ENCODE peak calls at places on chromosomes 16 and 17, in four cellular contexts. M is neuronal stem cell, V is mesenchymal stem cell, B is H1. J is an unnamed sample.

GRCh38 chr16:62190426-62190825 is 154.2 kb upstream of the CDH8 start:
- DNase-seq in M (peak; percentile 9), V (peak; percentile 43), B (no peak), J (no peak)

GRCh38 chr16:65698943-65699342 is 577.1 kb upstream of the CDH11 start:
- DNase-seq in M (no peak), V (peak; percentile 5), B (no peak), J (no peak)

GRCh38 chr17:70104688-70105087 is 29.7 kb downstream of the KCNJ16 start:
- DNase-seq in M (no peak), V (no peak), B (no peak), J (no peak)

GRCh38 chr17:42920106-42920900 is 19.7 kb downstream of the G6PC1 start:
- DNase-seq in M (no peak), V (no peak), B (no peak), J (no peak)

GRCh38 chr17:62064029-62064790 is 868 bp downstream of the MED13 start:
- DNase-seq in M (no peak), V (peak; percentile 48), B (no peak), J (peak; percentile 18)

GRCh38 chr17:66523378-66524174 is 221.2 kb downstream of the PRKCA start:
- DNase-seq in M (no peak), V (peak; percentile 88), B (no peak), J (peak; percentile 91)

GRCh38 chr16:84965428-84966149 is 45.7 kb downstream of the ZDHHC7 start:
- DNase-seq in M (no peak), V (no peak), B (no peak), J (no peak)

GRCh38 chr17:8651013-8651412 is 20.5 kb upstream of the MYH10 start:
- DNase-seq in M (no peak), V (no peak), B (no peak), J (no peak)

GRCh38 chr16:86966781-86967180 is 350.4 kb downstream of the C16orf95 start:
- DNase-seq in M (no peak), V (no peak), B (no peak), J (no peak)

GRCh38 chr16:30841332-30841731 is 52.5 kb downstream of the BCL7C start:
- DNase-seq in M (no peak), V (no peak), B (no peak), J (no peak)

GRCh38 chr16:30843501-30843900 is 50.4 kb downstream of the BCL7C start:
- DNase-seq in M (no peak), V (no peak), B (no peak), J (no peak)

GRCh38 chr16:30844671-30845449 is 49.0 kb downstream of the BCL7C start:
- DNase-seq in M (peak; percentile 76), V (peak; percentile 87), B (peak; percentile 13), J (peak; percentile 90)

GRCh38 chr16:30844346-30844670 is 49.6 kb downstream of the BCL7C start:
- DNase-seq in M (no peak), V (no peak), B (no peak), J (no peak)

GRCh38 chr16:30842971-30843370 is 50.9 kb downstream of the BCL7C start:
- DNase-seq in M (no peak), V (no peak), B (no peak), J (no peak)
- H2AK5ac ChIP-seq in M (no peak overlapping the region), V (no peak overlapping the region), B (no peak overlapping the region), J (no peak overlapping the region)

GRCh38 chr16:55123652-55124051 is 193.0 kb downstream of the IRX5 start:
- DNase-seq in M (no peak), V (no peak), B (no peak), J (no peak)
- H2AK5ac ChIP-seq in M (no peak overlapping the region), V (no peak overlapping the region), B (no peak overlapping the region), J (no peak overlapping the region)

GRCh38 chr17:63703029-63703428 is 3.1 kb upstream of the LIMD2 start:
- DNase-seq in M (no peak), V (no peak), B (no peak), J (no peak)

GRCh38 chr17:63702223-63702577 is 2.3 kb upstream of the LIMD2 start:
- DNase-seq in M (no peak), V (no peak), B (no peak), J (no peak)

GRCh38 chr17:63700528-63701441 is 860 bp upstream of the LIMD2 start:
- DNase-seq in M (peak; percentile 39), V (peak; percentile 63), B (no peak), J (peak; percentile 29)

GRCh38 chr17:63702616-63703015 is 2.7 kb upstream of the LIMD2 start:
- DNase-seq in M (no peak), V (no peak), B (no peak), J (no peak)

DNA sequence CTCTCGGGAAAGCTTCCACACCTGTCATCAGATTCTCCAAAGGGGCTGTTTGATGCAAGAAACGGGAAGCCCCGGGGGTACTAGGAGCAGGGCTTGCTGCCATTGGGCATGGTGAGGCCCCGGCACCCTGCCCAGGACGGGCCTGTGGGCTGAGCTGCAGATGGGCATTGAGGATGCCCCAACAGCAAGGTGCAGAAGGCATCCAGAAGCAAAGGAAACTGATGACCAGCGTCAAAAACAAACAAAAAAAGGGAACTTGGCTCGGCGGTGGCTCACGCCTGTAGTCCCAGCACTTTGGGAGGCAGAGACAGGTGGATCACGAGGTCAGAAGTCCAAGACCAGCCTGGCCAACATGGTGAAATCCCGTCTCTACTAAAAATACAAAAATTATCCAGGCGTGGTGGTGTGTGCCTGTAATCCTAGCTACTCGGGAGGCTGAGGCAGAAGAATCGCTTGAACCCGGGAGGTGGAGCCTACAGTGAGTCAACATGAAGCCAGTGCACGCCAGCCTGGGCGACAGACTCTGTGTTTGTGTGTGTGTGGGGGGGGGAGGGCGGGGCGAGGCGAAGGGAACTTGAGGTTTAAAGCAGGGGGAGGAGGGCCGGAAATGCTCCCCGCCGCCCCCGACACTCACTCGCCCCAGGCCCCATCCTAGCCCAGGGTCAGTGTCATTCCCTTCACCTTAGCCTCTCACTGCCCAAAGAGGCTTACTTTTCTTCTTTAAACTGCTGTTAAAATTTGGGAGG is 1.7 kb upstream of the LIMD2 start:
- DNase-seq in M (no peak), V (no peak), B (no peak), J (no peak)
- H2AK5ac ChIP-seq in M (peak overlapping the region; percentile 92), V (no peak overlapping the region), B (no peak overlapping the region), J (no peak overlapping the region)

GRCh38 chr17:72075995-72076677 is 44.7 kb upstream of the SOX9 start:
- DNase-seq in M (no peak), V (no peak), B (no peak), J (no peak)
- H2AK5ac ChIP-seq in M (no peak overlapping the region), V (no peak overlapping the region), B (no peak overlapping the region), J (no peak overlapping the region)

DNA sequence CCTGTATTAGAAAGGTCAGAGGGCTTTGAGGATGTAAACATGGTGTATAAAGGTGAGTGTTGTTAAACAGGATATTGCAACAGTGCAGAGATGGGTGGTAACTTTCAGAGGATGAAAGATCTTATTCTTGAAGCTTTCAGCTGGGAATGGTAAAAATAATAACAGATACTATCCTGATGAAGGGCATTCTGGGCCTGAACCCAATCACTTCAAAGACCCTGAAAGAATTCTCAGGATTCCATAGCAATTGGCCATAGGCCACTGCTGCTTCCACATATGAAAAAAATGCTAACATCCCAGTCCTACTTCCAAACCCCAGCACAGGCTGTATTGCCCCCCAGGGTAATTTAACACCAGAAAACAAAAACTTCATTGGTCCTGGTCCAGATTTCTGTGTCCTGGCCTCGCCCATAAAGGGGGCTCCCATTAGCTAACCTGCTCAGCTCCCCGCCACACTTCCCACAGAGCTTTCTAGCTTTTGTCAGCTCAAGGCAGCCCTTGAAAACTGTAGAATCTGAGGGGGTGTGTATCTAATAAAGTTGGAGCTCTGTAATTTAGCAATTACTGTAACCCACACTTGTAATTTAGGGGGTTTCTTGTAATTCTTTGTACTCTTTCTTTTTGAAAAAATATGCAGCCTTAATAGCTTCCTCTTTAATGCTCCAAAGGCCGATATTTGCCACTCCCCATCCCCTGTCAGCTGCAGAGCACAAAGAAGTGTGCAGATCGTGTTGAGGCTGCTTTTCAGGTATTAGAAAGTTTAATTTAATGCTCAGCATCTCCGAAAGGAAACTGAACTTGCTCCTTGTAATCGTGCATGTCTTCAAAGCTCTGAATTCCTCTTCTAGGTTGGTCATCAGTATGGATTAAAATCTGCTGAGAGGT is 371.5 kb downstream of the SEC14L1 start:
- DNase-seq in M (no peak), V (no peak), B (no peak), J (no peak)
- H2AK5ac ChIP-seq in M (no peak overlapping the region), V (no peak overlapping the region), B (no peak overlapping the region), J (no peak overlapping the region)

GRCh38 chr16:1983544-1984346 is at the start of gene GFER:
- DNase-seq in M (peak; percentile 94), V (peak; percentile 92), B (peak; percentile 81), J (peak; percentile 93)
- H2AK5ac ChIP-seq in M (peak within 1 kb of the TSS; percentile 98), V (no peak within 1 kb of the TSS), B (peak within 1 kb of the TSS; percentile 86), J (peak within 1 kb of the TSS; percentile 34)

GRCh38 chr17:30831257-30831656 is 509 bp upstream of the ATAD5 start:
- DNase-seq in M (no peak), V (no peak), B (no peak), J (peak; percentile 5)

GRCh38 chr17:30827082-30827481 is 2.6 kb upstream of the CRLF3 start:
- DNase-seq in M (no peak), V (no peak), B (no peak), J (no peak)

GRCh38 chr17:30829022-30829421 is 2.7 kb upstream of the ATAD5 start:
- DNase-seq in M (no peak), V (no peak), B (no peak), J (no peak)

GRCh38 chr17:30832438-30832790 is 648 bp downstream of the ATAD5 start:
- DNase-seq in M (no peak), V (peak; percentile 7), B (no peak), J (no peak)

GRCh38 chr17:30831663-30832437 is at the start of gene ATAD5:
- DNase-seq in M (peak; percentile 74), V (peak; percentile 92), B (peak; percentile 59), J (peak; percentile 91)
- H2AK5ac ChIP-seq in M (peak within 1 kb of the TSS; percentile 25), V (no peak within 1 kb of the TSS), B (no peak within 1 kb of the TSS), J (no peak within 1 kb of the TSS)

GRCh38 chr17:50688168-50688719 is 19.5 kb downstream of the ANKRD40 start:
- DNase-seq in M (no peak), V (no peak), B (no peak), J (no peak)

GRCh38 chr17:50689251-50689650 is 18.5 kb downstream of the ANKRD40 start:
- DNase-seq in M (no peak), V (peak; percentile 82), B (no peak), J (peak; percentile 66)

GRCh38 chr17:50685691-50686493 is 21.8 kb downstream of the ANKRD40 start:
- DNase-seq in M (no peak), V (no peak), B (no peak), J (no peak)

GRCh38 chr17:50686494-50687199 is 21.1 kb downstream of the ANKRD40 start:
- DNase-seq in M (no peak), V (peak; percentile 72), B (no peak), J (peak; percentile 61)

GRCh38 chr17:50687200-50688066 is 20.3 kb downstream of the ANKRD40 start:
- DNase-seq in M (no peak), V (no peak), B (no peak), J (no peak)
- H2AK5ac ChIP-seq in M (peak overlapping the region; percentile 67), V (peak overlapping the region; percentile 42), B (no peak overlapping the region), J (peak overlapping the region; percentile 41)

GRCh38 chr16:83807710-83808572 is at the start of gene HSBP1:
- DNase-seq in M (peak; percentile 86), V (peak; percentile 93), B (peak; percentile 76), J (peak; percentile 86)
- H2AK5ac ChIP-seq in M (peak within 1 kb of the TSS; percentile 90), V (peak within 1 kb of the TSS; percentile 77), B (peak within 1 kb of the TSS; percentile 43), J (peak within 1 kb of the TSS; percentile 57)

DNA sequence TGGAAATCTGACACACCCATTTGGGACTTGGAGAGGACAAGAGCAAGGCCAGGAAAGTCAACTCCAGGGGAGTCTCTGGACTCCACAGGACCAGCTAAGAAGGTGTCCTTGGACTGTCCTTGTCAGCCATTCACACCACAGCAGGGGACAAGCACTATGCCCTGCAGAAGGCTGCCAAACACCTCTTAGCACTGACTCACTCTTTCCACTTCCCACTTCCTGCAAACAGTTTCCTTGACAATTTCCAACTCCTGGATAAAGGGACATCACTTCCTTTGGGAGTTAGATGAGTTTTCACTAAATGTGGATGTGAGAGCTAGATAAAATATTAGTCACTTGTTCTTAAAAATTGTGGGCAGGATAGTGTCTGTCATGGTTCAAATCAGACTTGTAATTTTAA is 37.8 kb upstream of the BCAR1 start:
- DNase-seq in M (no peak), V (peak; percentile 73), B (no peak), J (peak; percentile 39)
- H2AK5ac ChIP-seq in M (no peak overlapping the region), V (no peak overlapping the region), B (no peak overlapping the region), J (no peak overlapping the region)

J was measured in IMR-90.